ENCODE peak calls at places on chromosomes 3 and 15, in six cellular contexts. W is dorsolateral prefrontal cortex, Z is AG09309, V is HS-5, B is NCI-H460, Y is A673. C is an unnamed sample.

GRCh38 chr15:70035051-70035718 is 62.5 kb downstream of the TLE3 start:
- DNase-seq in W (no peak), Z (no peak), V (no peak), B (no peak), Y (no peak), C (no peak)

GRCh38 chr15:89888214-89888804 is 5.5 kb downstream of the AP3S2 start:
- DNase-seq in W (no peak), Z (peak), V (peak), B (peak), Y (peak), C (no peak)

GRCh38 chr3:171704002-171704401 is 106.3 kb downstream of the PLD1 start:
- DNase-seq in W (no peak), Z (peak), V (no peak), B (peak), Y (peak), C (no peak)

GRCh38 chr3:61901986-61902385 is 340.6 kb downstream of the PTPRG start:
- DNase-seq in W (no peak), Z (no peak), V (no peak), B (no peak), Y (no peak), C (no peak)

GRCh38 chr15:76183906-76184639 is 124.3 kb downstream of the TMEM266 start:
- DNase-seq in W (no peak), Z (no peak), V (no peak), B (no peak), Y (no peak), C (no peak)

GRCh38 chr15:92670625-92671024 is 15.1 kb upstream of the FAM174B start:
- DNase-seq in W (no peak), Z (no peak), V (no peak), B (no peak), Y (no peak), C (no peak)

GRCh38 chr3:156818890-156819289 is 7.3 kb upstream of the LEKR1 start:
- DNase-seq in W (no peak), Z (no peak), V (peak), B (no peak), Y (peak), C (no peak)

GRCh38 chr3:44387404-44387803 is 48.8 kb downstream of the TCAIM start:
- DNase-seq in W (no peak), Z (no peak), V (no peak), B (no peak), Y (no peak), C (no peak)

GRCh38 chr15:50783895-50784294 is 18.4 kb upstream of the SPPL2A start:
- DNase-seq in W (no peak), Z (no peak), V (no peak), B (no peak), Y (no peak), C (no peak)

GRCh38 chr3:133441867-133442270 is 42.0 kb downstream of the BFSP2 start:
- DNase-seq in W (no peak), Z (no peak), V (no peak), B (no peak), Y (no peak), C (no peak)

GRCh38 chr15:101381671-101382212 is 86.7 kb upstream of the SNRPA1 start:
- DNase-seq in W (no peak), Z (no peak), V (no peak), B (no peak), Y (no peak), C (no peak)

GRCh38 chr3:11591401-11592266 is 52.1 kb downstream of the VGLL4 start:
- DNase-seq in W (peak), Z (no peak), V (no peak), B (no peak), Y (peak), C (peak)